ENCODE peak calls at places on chromosome 21, in eight cellular contexts. I, J, L, O, Z, V, C and W are unnamed samples.
A peak's percentile ranks its signal among the peaks of the same experiment; 100 is the strongest.

GRCh38 chr21:43974791-43975468 is 37.2 kb upstream of the TRAPPC10 start:
- DNase-seq in I (no peak), V (no peak), O (no peak), L (no peak), Z (no peak), J (no peak), C (no peak), W (peak; percentile 42)

GRCh38 chr21:15063081-15063820 is 1.5 kb downstream of the NRIP1 start:
- DNase-seq in L (no peak), V (no peak), Z (no peak), C (peak; percentile 36), I (peak; percentile 50), O (peak; percentile 16), J (no peak), W (no peak)

GRCh38 chr21:14942801-14943490 is 121.9 kb downstream of the NRIP1 start:
- DNase-seq in I (peak; percentile 50), Z (no peak), J (no peak), O (no peak), L (no peak), C (peak; percentile 40), V (no peak), W (no peak)

GRCh38 chr21:43702785-43703067 is 16.2 kb upstream of the PDXK start:
- DNase-seq in Z (no peak), V (no peak), O (no peak), L (no peak), C (no peak), J (no peak), I (peak; percentile 62), W (peak; percentile 32)

GRCh38 chr21:38798481-38798882 is 7.2 kb upstream of the ETS2 start:
- DNase-seq in J (no peak), C (peak; percentile 44), O (no peak), V (no peak), L (peak; percentile 91), Z (no peak), I (peak; percentile 74), W (no peak)

GRCh38 chr21:43370091-43370658 is 56.8 kb downstream of the SIK1 start:
- DNase-seq in I (peak; percentile 48), Z (peak; percentile 75), L (no peak), J (no peak), V (no peak), C (peak; percentile 30), O (no peak), W (peak; percentile 46)

GRCh38 chr21:14530574-14530973 is 15.5 kb downstream of the SAMSN1 start:
- DNase-seq in L (no peak), Z (no peak), J (no peak), O (no peak), V (no peak), C (no peak), I (no peak), W (no peak)

GRCh38 chr21:15005391-15005790 is 59.4 kb downstream of the NRIP1 start:
- DNase-seq in J (no peak), V (no peak), C (no peak), L (no peak), O (peak; percentile 39), I (no peak), Z (peak; percentile 68), W (peak; percentile 45)

GRCh38 chr21:15894596-15894995 is 164.8 kb downstream of the USP25 start:
- DNase-seq in I (peak; percentile 37), C (peak; percentile 35), V (no peak), L (no peak), O (no peak), Z (no peak), J (no peak), W (no peak)

GRCh38 chr21:44324106-44324853 is 14.9 kb downstream of the CFAP410 start:
- DNase-seq in V (no peak), C (no peak), I (no peak), Z (no peak), J (no peak), O (no peak), L (no peak), W (no peak)

GRCh38 chr21:19621837-19622496 is 1218.4 kb upstream of the TMPRSS15 start:
- DNase-seq in I (no peak), L (no peak), J (no peak), C (no peak), V (no peak), Z (no peak), O (no peak), W (no peak)

GRCh38 chr21:17660862-17661261 is 48.2 kb upstream of the BTG3 start:
- DNase-seq in L (no peak), O (no peak), V (no peak), J (no peak), C (no peak), I (no peak), Z (peak; percentile 66), W (no peak)

GRCh38 chr21:31410763-31411278 is 66.8 kb upstream of the TIAM1 start:
- DNase-seq in Z (no peak), V (no peak), J (no peak), C (no peak), I (peak; percentile 41), O (peak; percentile 23), L (no peak), W (no peak)

GRCh38 chr21:26939532-26940181 is 27.2 kb downstream of the ADAMTS5 start:
- DNase-seq in I (peak; percentile 50), C (peak; percentile 37), Z (no peak), O (no peak), L (no peak), V (no peak), J (peak; percentile 33), W (peak; percentile 24)

DNA sequence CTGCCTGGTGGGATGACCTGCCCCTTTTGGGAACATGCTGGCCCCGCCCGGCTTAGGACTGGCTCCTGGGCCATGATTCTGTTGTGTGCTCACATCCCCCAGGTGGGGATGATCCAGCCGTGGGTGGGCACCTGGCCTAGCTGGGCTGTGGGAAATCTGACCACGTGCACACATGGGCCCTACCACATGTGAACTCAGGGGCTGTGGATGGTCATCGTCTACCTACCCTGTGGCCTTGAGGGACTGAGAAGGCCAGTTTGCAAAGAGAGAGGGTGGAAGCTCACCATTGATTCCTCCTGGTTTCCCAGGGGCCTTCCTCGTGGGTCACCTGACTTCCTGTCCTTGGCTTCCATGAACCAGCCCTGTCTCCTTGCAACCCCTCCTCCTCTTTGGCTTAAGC is 19.4 kb upstream of the PCP4 start:
- DNase-seq in J (no peak), V (no peak), C (no peak), Z (no peak), I (no peak), L (no peak), O (no peak), W (no peak)
- H3K9me3 ChIP-seq in J (no peaks in the 10 kb centered on the region), V (no peaks in the 10 kb centered on the region), C (no peaks in the 10 kb centered on the region), Z (no peaks in the 10 kb centered on the region), I (no peaks in the 10 kb centered on the region), L (no peaks in the 10 kb centered on the region), O (no peaks in the 10 kb centered on the region), W (no peaks in the 10 kb centered on the region)

DNA sequence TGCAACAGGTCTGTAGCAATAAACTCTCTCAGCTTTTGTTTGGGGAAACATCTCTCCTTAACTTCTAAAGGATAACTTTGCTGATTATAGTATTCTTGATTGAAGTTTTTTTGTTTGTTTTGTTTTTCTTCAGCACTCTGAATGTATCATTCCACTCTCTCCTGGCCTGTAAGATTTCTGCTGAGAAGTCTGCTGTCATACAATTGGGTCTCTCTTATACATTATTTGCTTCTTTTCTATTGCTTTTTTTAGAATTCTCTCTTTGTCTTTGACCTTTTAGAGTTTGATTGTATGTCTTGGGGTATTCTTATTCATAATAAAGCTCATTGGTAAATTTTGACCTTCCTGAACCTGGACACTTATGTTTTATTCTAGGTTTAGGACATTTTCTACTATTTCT is 386.3 kb downstream of the MRPL39 start:
- DNase-seq in L (no peak), O (no peak), Z (no peak), J (no peak), V (no peak), I (no peak), C (no peak), W (no peak)
- H3K4me1 ChIP-seq in L (no peaks in the 10 kb centered on the region), O (no peaks in the 10 kb centered on the region), Z (no peaks in the 10 kb centered on the region), J (no peaks in the 10 kb centered on the region), V (no peaks in the 10 kb centered on the region), I (no peaks in the 10 kb centered on the region), C (no peaks in the 10 kb centered on the region), W (no peaks in the 10 kb centered on the region)

GRCh38 chr21:42235593-42235992 is 16.7 kb downstream of the ABCG1 start:
- DNase-seq in C (no peak), J (no peak), L (no peak), I (no peak), O (no peak), V (no peak), Z (peak; percentile 66), W (no peak)

GRCh38 chr21:42234026-42234425 is 15.1 kb downstream of the ABCG1 start:
- DNase-seq in C (no peak), Z (no peak), J (no peak), I (no peak), V (no peak), O (no peak), L (no peak), W (no peak)

GRCh38 chr21:42233067-42233981 is 14.4 kb downstream of the ABCG1 start:
- DNase-seq in C (peak; percentile 73), J (peak; percentile 84), O (peak; percentile 85), Z (peak; percentile 91), L (peak; percentile 45), V (peak; percentile 89), I (no peak), W (peak; percentile 88)

GRCh38 chr21:42236014-42236413 is 17.1 kb downstream of the ABCG1 start:
- DNase-seq in C (no peak), Z (peak; percentile 90), J (peak; percentile 58), V (peak; percentile 67), I (no peak), L (no peak), O (no peak), W (peak; percentile 83)

DNA sequence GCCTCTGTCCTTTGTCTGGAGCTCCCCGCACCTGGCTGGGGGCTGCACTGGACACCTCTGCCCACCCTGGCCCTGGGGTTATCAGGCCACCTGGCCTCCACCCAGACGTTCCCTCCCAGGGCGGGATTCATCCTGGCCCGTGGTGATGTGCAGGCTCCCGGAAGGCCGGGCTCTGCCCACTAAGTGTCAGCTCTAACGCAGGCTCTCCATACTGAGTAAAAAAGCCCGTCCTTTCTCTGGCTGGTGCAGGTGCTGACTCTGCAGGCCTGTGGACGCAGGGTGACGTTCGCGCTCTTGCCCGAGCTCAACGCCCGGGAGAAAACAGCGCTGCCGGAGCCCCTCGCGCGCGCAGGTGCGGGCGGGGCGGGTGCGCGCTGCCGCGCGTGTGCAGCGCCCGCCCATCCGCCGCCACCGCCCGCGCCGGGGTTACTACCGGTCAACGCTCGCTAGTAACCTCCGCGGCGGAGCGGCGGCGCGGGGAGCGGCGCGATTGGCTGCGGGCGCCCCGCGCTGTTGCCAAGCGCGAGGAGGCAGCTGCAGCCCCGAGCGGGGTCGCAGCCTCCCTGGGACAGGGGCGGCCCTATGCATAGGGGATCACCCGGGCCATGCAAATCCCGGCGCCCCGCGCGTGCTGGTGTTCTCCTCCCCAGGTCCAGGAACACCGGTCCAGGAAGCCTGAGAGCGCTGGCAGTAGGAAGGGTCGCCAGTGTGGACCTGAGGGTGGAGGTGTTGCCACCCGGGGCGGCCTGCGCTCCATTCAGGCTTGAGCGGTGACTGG is 15.7 kb downstream of the ABCG1 start:
- DNase-seq in O (peak; percentile 88), I (peak; percentile 40), J (peak; percentile 72), C (peak; percentile 44), L (no peak), V (peak; percentile 73), Z (peak; percentile 90), W (peak; percentile 89)
- H3K27me3 ChIP-seq in O (no peaks in the 10 kb centered on the region), I (peaks cover 17% of the 10 kb centered on the region), J (no peaks in the 10 kb centered on the region), C (peaks cover 95% of the 10 kb centered on the region), L (no peaks in the 10 kb centered on the region), V (no peaks in the 10 kb centered on the region), Z (no peaks in the 10 kb centered on the region), W (no peaks in the 10 kb centered on the region)

DNA sequence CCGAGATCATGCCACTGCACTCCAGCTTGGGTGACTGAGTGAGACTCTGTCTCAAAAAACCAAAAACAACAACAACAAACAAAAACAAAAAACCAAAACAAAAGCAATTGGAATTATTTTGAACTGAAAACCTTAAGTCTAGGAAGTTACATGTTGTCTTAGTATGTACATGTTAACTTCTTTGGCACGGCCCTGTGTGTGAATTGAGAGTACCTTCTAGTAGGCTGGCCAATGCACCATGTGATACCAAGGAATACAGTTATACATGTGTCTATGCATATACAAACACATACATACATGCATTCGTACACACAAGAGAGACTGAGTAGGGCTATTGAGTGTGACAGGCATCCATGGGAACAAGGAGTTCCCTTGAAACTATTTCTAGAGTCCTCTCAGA is 18.6 kb downstream of the TPTE start:
- DNase-seq in C (no peak), L (no peak), V (no peak), J (no peak), O (no peak), Z (no peak), I (no peak), W (no peak)
- H3K9me3 ChIP-seq in C (peaks cover 18% of the 10 kb centered on the region), L (no peaks in the 10 kb centered on the region), V (no peaks in the 10 kb centered on the region), J (peaks cover 61% of the 10 kb centered on the region), O (peaks cover 34% of the 10 kb centered on the region), Z (peaks cover under 1% of the 10 kb centered on the region), I (no peaks in the 10 kb centered on the region), W (no peaks in the 10 kb centered on the region)